ENCODE peak calls at places on chromosomes 4 and X, in ten cellular contexts. M is HT-29; B is activated CD8-positive, alpha-beta memory T cell treated with anti-CD3 and anti-CD28 coated beads for 48 hours; F is WTC11; S is left lung; R is endothelial cell; P is stimulated activated CD8-positive, alpha-beta memory T cell treated with anti-CD3 and anti-CD28 coated beads, Interleukin-4, amount 100 ng/mL, for 4 hours; K is T-helper 17 cell; J is stimulated activated CD4-positive, alpha-beta T cell treated with anti-CD3 and anti-CD28 coated beads, Interleukin-15, amount 100 ng/mL, for 1 hour; Q is ACHN. Z is an unnamed sample.

GRCh38 chrX:48934581-48935331 is 15.9 kb upstream of the PIM2 start:
- DNase-seq in M (no peak), B (no peak), F (no peak), S (no peak), R (no peak), P (no peak), K (no peak), J (no peak), Q (no peak), Z (no peak)

GRCh38 chrX:37314526-37314925 is 34.6 kb upstream of the PRRG1 start:
- DNase-seq in M (no peak), B (no peak), F (no peak), S (no peak), R (no peak), P (no peak), K (no peak), J (no peak), Q (peak; percentile 60), Z (no peak)

GRCh38 chr4:41212221-41213203 is 1.8 kb downstream of the APBB2 start:
- DNase-seq in M (peak; percentile 69), B (no peak), F (peak; percentile 30), S (peak; percentile 47), R (peak; percentile 37), P (no peak), K (no peak), J (no peak), Q (peak; percentile 77), Z (peak; percentile 69)

GRCh38 chrX:41922694-41923171 is 621 bp downstream of the CASK start:
- DNase-seq in M (peak; percentile 2), B (no peak), F (peak; percentile 34), S (peak; percentile 35), R (peak; percentile 33), P (no peak), K (peak; percentile 7), J (peak; percentile 5), Q (peak; percentile 14), Z (no peak)

GRCh38 chrX:40099046-40099968 is 1.5 kb upstream of the BCOR start:
- DNase-seq in M (peak; percentile 28), B (no peak), F (peak; percentile 64), S (peak; percentile 54), R (no peak), P (no peak), K (no peak), J (no peak), Q (peak; percentile 41), Z (peak; percentile 57)

GRCh38 chr4:6331018-6331417 is 61.4 kb downstream of the WFS1 start:
- DNase-seq in M (peak; percentile 53), B (no peak), F (peak; percentile 65), S (no peak), R (no peak), P (no peak), K (no peak), J (no peak), Q (peak; percentile 29), Z (peak; percentile 61)

GRCh38 chr4:184748251-184748652 is 14.4 kb upstream of the CENPU start:
- DNase-seq in M (no peak), B (no peak), F (no peak), S (peak; percentile 51), R (no peak), P (no peak), K (no peak), J (no peak), Q (no peak), Z (no peak)

GRCh38 chrX:154115071-154115470 is 17.6 kb upstream of the MECP2 start:
- DNase-seq in M (no peak), B (no peak), F (no peak), S (no peak), R (no peak), P (no peak), K (no peak), J (no peak), Q (no peak), Z (no peak)

GRCh38 chrX:49155243-49155899 is 7.2 kb upstream of the MAGIX start:
- DNase-seq in M (peak; percentile 70), B (no peak), F (peak; percentile 56), S (peak; percentile 66), R (no peak), P (no peak), K (no peak), J (no peak), Q (no peak), Z (peak; percentile 77)

GRCh38 chr4:13523591-13524503 is 20.5 kb downstream of the NKX3-2 start:
- DNase-seq in M (no peak), B (no peak), F (no peak), S (no peak), R (no peak), P (no peak), K (no peak), J (no peak), Q (no peak), Z (no peak)

GRCh38 chrX:9847071-9847470 is 60.8 kb downstream of the SHROOM2 start:
- DNase-seq in M (no peak), B (no peak), F (no peak), S (no peak), R (no peak), P (no peak), K (no peak), J (no peak), Q (peak; percentile 74), Z (peak; percentile 27)

GRCh38 chr4:141329174-141329569 is 108.5 kb downstream of the ZNF330 start:
- DNase-seq in M (peak; percentile 39), B (no peak), F (no peak), S (no peak), R (no peak), P (no peak), K (no peak), J (no peak), Q (no peak), Z (no peak)

GRCh38 chr4:73875401-73875800 is 6.2 kb downstream of the CXCL1 start:
- DNase-seq in M (no peak), B (no peak), F (no peak), S (no peak), R (no peak), P (no peak), K (no peak), J (no peak), Q (no peak), Z (no peak)

GRCh38 chrX:27680726-27681125 is 90.6 kb downstream of the DCAF8L2 start:
- DNase-seq in M (no peak), B (no peak), F (no peak), S (no peak), R (no peak), P (no peak), K (no peak), J (no peak), Q (no peak), Z (no peak)

GRCh38 chrX:154365052-154365600 is 9.3 kb downstream of the FLNA start:
- DNase-seq in M (no peak), B (no peak), F (no peak), S (no peak), R (no peak), P (no peak), K (no peak), J (no peak), Q (no peak), Z (no peak)

GRCh38 chrX:23838953-23839352 is 56.0 kb downstream of the SAT1 start:
- DNase-seq in M (no peak), B (no peak), F (no peak), S (no peak), R (no peak), P (no peak), K (no peak), J (no peak), Q (no peak), Z (no peak)

GRCh38 chrX:41720125-41720780 is 3.7 kb upstream of the GPR82 start:
- DNase-seq in M (no peak), B (no peak), F (no peak), S (no peak), R (no peak), P (peak; percentile 26), K (no peak), J (no peak), Q (no peak), Z (no peak)

GRCh38 chr4:5958199-5958735 is 60.0 kb downstream of the C4orf50 start:
- DNase-seq in M (no peak), B (no peak), F (no peak), S (no peak), R (no peak), P (no peak), K (no peak), J (no peak), Q (no peak), Z (no peak)

GRCh38 chrX:16137416-16138107 is 14.2 kb downstream of the GRPR start:
- DNase-seq in M (no peak), B (no peak), F (no peak), S (no peak), R (no peak), P (no peak), K (no peak), J (no peak), Q (no peak), Z (no peak)

GRCh38 chrX:150772150-150772970 is 79.2 kb downstream of the MTMR1 start:
- DNase-seq in M (peak; percentile 87), B (peak; percentile 74), F (peak; percentile 90), S (peak; percentile 72), R (peak; percentile 88), P (peak; percentile 20), K (peak; percentile 65), J (peak; percentile 68), Q (peak; percentile 56), Z (peak; percentile 50)

GRCh38 chr4:78155616-78156105 is 98.5 kb downstream of the FRAS1 start:
- DNase-seq in M (peak; percentile 37), B (no peak), F (no peak), S (no peak), R (no peak), P (no peak), K (no peak), J (no peak), Q (no peak), Z (no peak)